ENCODE peak calls at places on chromosome 14, in nine cellular contexts. One of them, this sample, is unnamed.

GRCh38 chr14:103314496-103315277 is 19.4 kb upstream of the EIF5 start:
- DNase-seq in mammary epithelial cell: no peak
- DNase-seq in iPS DF 6.9: no peak
- DNase-seq in heart right ventricle: no peak
- DNase-seq in endodermal cell: no peak
- DNase-seq in CD4-positive, CD25-positive, alpha-beta regulatory T cell: no peak
- DNase-seq in neural progenitor cell: no peak
- DNase-seq in fibroblast of lung: no peak
- DNase-seq in AG04450: no peak
- DNase-seq in this sample: peak; percentile 45

GRCh38 chr14:66078031-66078430 is 408.1 kb upstream of the CCDC196 start:
- DNase-seq in mammary epithelial cell: no peak
- DNase-seq in iPS DF 6.9: no peak
- DNase-seq in heart right ventricle: no peak
- DNase-seq in endodermal cell: no peak
- DNase-seq in CD4-positive, CD25-positive, alpha-beta regulatory T cell: no peak
- DNase-seq in neural progenitor cell: no peak
- DNase-seq in fibroblast of lung: no peak
- DNase-seq in AG04450: no peak
- DNase-seq in this sample: no peak

GRCh38 chr14:55306938-55307589 is 35.8 kb downstream of the FBXO34 start:
- DNase-seq in mammary epithelial cell: no peak
- DNase-seq in iPS DF 6.9: no peak
- DNase-seq in heart right ventricle: no peak
- DNase-seq in endodermal cell: no peak
- DNase-seq in CD4-positive, CD25-positive, alpha-beta regulatory T cell: no peak
- DNase-seq in neural progenitor cell: peak; percentile 17
- DNase-seq in fibroblast of lung: no peak
- DNase-seq in AG04450: no peak
- DNase-seq in this sample: no peak

GRCh38 chr14:30223385-30223785 is 295.7 kb upstream of the PRKD1 start:
- DNase-seq in mammary epithelial cell: peak; percentile 89
- DNase-seq in iPS DF 6.9: no peak
- DNase-seq in heart right ventricle: peak; percentile 32
- DNase-seq in endodermal cell: peak; percentile 49
- DNase-seq in CD4-positive, CD25-positive, alpha-beta regulatory T cell: no peak
- DNase-seq in neural progenitor cell: no peak
- DNase-seq in fibroblast of lung: peak; percentile 95
- DNase-seq in AG04450: peak; percentile 87
- DNase-seq in this sample: peak; percentile 92

GRCh38 chr14:62914873-62915272 is 130.4 kb downstream of the KCNH5 start:
- DNase-seq in mammary epithelial cell: peak; percentile 27
- DNase-seq in iPS DF 6.9: no peak
- DNase-seq in heart right ventricle: no peak
- DNase-seq in endodermal cell: no peak
- DNase-seq in CD4-positive, CD25-positive, alpha-beta regulatory T cell: no peak
- DNase-seq in neural progenitor cell: no peak
- DNase-seq in fibroblast of lung: no peak
- DNase-seq in AG04450: no peak
- DNase-seq in this sample: no peak

GRCh38 chr14:71452987-71453386 is 479.2 kb upstream of the RGS6 start:
- DNase-seq in mammary epithelial cell: no peak
- DNase-seq in iPS DF 6.9: no peak
- DNase-seq in heart right ventricle: no peak
- DNase-seq in endodermal cell: no peak
- DNase-seq in CD4-positive, CD25-positive, alpha-beta regulatory T cell: no peak
- DNase-seq in neural progenitor cell: no peak
- DNase-seq in fibroblast of lung: no peak
- DNase-seq in AG04450: no peak
- DNase-seq in this sample: no peak

GRCh38 chr14:69282448-69282847 is 22.5 kb downstream of the GALNT16 start:
- DNase-seq in mammary epithelial cell: no peak
- DNase-seq in iPS DF 6.9: no peak
- DNase-seq in heart right ventricle: no peak
- DNase-seq in endodermal cell: no peak
- DNase-seq in CD4-positive, CD25-positive, alpha-beta regulatory T cell: no peak
- DNase-seq in neural progenitor cell: no peak
- DNase-seq in fibroblast of lung: no peak
- DNase-seq in AG04450: no peak
- DNase-seq in this sample: no peak

GRCh38 chr14:71321556-71322315 is 414.5 kb downstream of the PCNX1 start:
- DNase-seq in mammary epithelial cell: peak; percentile 89
- DNase-seq in iPS DF 6.9: no peak
- DNase-seq in heart right ventricle: no peak
- DNase-seq in endodermal cell: peak; percentile 64
- DNase-seq in CD4-positive, CD25-positive, alpha-beta regulatory T cell: no peak
- DNase-seq in neural progenitor cell: peak; percentile 69
- DNase-seq in fibroblast of lung: peak; percentile 45
- DNase-seq in AG04450: no peak
- DNase-seq in this sample: no peak

GRCh38 chr14:35576260-35576659 is 42.3 kb downstream of the INSM2 start:
- DNase-seq in mammary epithelial cell: no peak
- DNase-seq in iPS DF 6.9: no peak
- DNase-seq in heart right ventricle: no peak
- DNase-seq in endodermal cell: no peak
- DNase-seq in CD4-positive, CD25-positive, alpha-beta regulatory T cell: no peak
- DNase-seq in neural progenitor cell: no peak
- DNase-seq in fibroblast of lung: no peak
- DNase-seq in AG04450: no peak
- DNase-seq in this sample: no peak

GRCh38 chr14:102105369-102105768 is 18.5 kb upstream of the HSP90AA1 start:
- DNase-seq in mammary epithelial cell: no peak
- DNase-seq in iPS DF 6.9: no peak
- DNase-seq in heart right ventricle: no peak
- DNase-seq in endodermal cell: no peak
- DNase-seq in CD4-positive, CD25-positive, alpha-beta regulatory T cell: no peak
- DNase-seq in neural progenitor cell: no peak
- DNase-seq in fibroblast of lung: no peak
- DNase-seq in AG04450: no peak
- DNase-seq in this sample: no peak

GRCh38 chr14:22400590-22401259 is 188.3 kb downstream of the DAD1 start:
- DNase-seq in mammary epithelial cell: no peak
- DNase-seq in iPS DF 6.9: no peak
- DNase-seq in heart right ventricle: no peak
- DNase-seq in endodermal cell: no peak
- DNase-seq in CD4-positive, CD25-positive, alpha-beta regulatory T cell: no peak
- DNase-seq in neural progenitor cell: no peak
- DNase-seq in fibroblast of lung: no peak
- DNase-seq in AG04450: no peak
- DNase-seq in this sample: no peak

DNA sequence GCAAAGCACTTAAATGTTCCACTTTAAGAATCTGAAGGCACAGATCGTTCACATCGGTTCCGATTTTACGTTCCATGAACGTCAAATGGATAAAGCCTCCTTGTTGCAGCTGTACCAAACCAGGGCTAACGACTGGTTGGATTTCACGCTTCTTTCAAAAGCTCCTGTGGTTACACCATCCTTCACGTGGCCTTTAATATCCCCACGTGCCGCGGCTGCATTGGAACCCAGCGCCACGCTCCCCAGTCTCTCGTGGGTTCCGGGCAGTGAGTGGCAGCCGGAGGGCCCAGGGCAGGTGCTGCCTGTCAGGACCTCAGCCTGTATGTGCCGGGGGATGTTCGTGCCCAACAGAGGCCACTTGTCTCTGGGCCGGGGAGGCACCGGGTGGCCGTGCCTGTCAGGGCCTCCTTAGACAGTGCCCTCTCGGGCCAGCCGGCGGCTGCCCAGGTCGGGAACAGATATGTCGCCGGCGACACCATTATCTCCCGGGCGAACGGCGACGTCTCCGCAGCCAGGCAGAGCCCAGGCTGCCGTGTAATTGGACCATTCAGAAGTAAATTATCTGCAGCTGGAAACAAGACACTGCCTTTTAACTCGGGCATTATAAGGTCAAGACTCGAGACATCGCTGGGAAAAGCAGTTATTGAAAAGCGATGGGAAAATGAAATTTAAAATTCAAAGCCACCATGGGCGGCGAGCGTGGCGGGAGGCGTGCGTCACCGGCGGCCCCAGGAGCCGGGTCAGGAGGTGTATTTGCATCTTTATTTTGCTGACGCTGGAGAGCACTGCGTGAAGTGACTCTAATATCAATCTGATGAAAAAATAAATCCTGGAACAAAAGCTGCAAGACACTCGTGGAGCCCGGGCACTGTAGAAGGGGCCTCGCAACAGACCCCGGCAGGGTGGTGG is 195.8 kb downstream of the KIF26A start:
- DNase-seq in mammary epithelial cell: no peak
- DNase-seq in iPS DF 6.9: no peak
- DNase-seq in heart right ventricle: no peak
- DNase-seq in endodermal cell: peak; percentile 35
- DNase-seq in CD4-positive, CD25-positive, alpha-beta regulatory T cell: no peak
- DNase-seq in neural progenitor cell: no peak
- DNase-seq in fibroblast of lung: no peak
- DNase-seq in AG04450: no peak
- DNase-seq in this sample: peak; percentile 59
- H3K27me3 ChIP-seq in mammary epithelial cell: no peaks in the 10 kb centered on the region
- H3K27me3 ChIP-seq in iPS DF 6.9: no peaks in the 10 kb centered on the region
- H3K27me3 ChIP-seq in heart right ventricle: no peaks in the 10 kb centered on the region
- H3K27me3 ChIP-seq in endodermal cell: peaks cover 4% of the 10 kb centered on the region
- H3K27me3 ChIP-seq in CD4-positive, CD25-positive, alpha-beta regulatory T cell: no peaks in the 10 kb centered on the region
- H3K27me3 ChIP-seq in neural progenitor cell: no peaks in the 10 kb centered on the region
- H3K27me3 ChIP-seq in fibroblast of lung: no peaks in the 10 kb centered on the region
- H3K27me3 ChIP-seq in AG04450: no peaks in the 10 kb centered on the region
- H3K27me3 ChIP-seq in this sample: peaks cover 21% of the 10 kb centered on the region

GRCh38 chr14:50783542-50783941 is 47.4 kb downstream of the NIN start:
- DNase-seq in mammary epithelial cell: no peak
- DNase-seq in iPS DF 6.9: no peak
- DNase-seq in heart right ventricle: no peak
- DNase-seq in endodermal cell: no peak
- DNase-seq in CD4-positive, CD25-positive, alpha-beta regulatory T cell: no peak
- DNase-seq in neural progenitor cell: no peak
- DNase-seq in fibroblast of lung: no peak
- DNase-seq in AG04450: no peak
- DNase-seq in this sample: no peak

GRCh38 chr14:50780393-50780792 is 50.6 kb downstream of the NIN start:
- DNase-seq in mammary epithelial cell: no peak
- DNase-seq in iPS DF 6.9: no peak
- DNase-seq in heart right ventricle: no peak
- DNase-seq in endodermal cell: no peak
- DNase-seq in CD4-positive, CD25-positive, alpha-beta regulatory T cell: no peak
- DNase-seq in neural progenitor cell: no peak
- DNase-seq in fibroblast of lung: no peak
- DNase-seq in AG04450: no peak
- DNase-seq in this sample: no peak

GRCh38 chr14:50786821-50787464 is 44.0 kb downstream of the NIN start:
- DNase-seq in mammary epithelial cell: no peak
- DNase-seq in iPS DF 6.9: no peak
- DNase-seq in heart right ventricle: no peak
- DNase-seq in endodermal cell: no peak
- DNase-seq in CD4-positive, CD25-positive, alpha-beta regulatory T cell: no peak
- DNase-seq in neural progenitor cell: no peak
- DNase-seq in fibroblast of lung: no peak
- DNase-seq in AG04450: no peak
- DNase-seq in this sample: no peak

GRCh38 chr14:50785506-50786063 is 45.4 kb downstream of the NIN start:
- DNase-seq in mammary epithelial cell: no peak
- DNase-seq in iPS DF 6.9: no peak
- DNase-seq in heart right ventricle: no peak
- DNase-seq in endodermal cell: peak; percentile 65
- DNase-seq in CD4-positive, CD25-positive, alpha-beta regulatory T cell: no peak
- DNase-seq in neural progenitor cell: peak; percentile 37
- DNase-seq in fibroblast of lung: no peak
- DNase-seq in AG04450: no peak
- DNase-seq in this sample: no peak

DNA sequence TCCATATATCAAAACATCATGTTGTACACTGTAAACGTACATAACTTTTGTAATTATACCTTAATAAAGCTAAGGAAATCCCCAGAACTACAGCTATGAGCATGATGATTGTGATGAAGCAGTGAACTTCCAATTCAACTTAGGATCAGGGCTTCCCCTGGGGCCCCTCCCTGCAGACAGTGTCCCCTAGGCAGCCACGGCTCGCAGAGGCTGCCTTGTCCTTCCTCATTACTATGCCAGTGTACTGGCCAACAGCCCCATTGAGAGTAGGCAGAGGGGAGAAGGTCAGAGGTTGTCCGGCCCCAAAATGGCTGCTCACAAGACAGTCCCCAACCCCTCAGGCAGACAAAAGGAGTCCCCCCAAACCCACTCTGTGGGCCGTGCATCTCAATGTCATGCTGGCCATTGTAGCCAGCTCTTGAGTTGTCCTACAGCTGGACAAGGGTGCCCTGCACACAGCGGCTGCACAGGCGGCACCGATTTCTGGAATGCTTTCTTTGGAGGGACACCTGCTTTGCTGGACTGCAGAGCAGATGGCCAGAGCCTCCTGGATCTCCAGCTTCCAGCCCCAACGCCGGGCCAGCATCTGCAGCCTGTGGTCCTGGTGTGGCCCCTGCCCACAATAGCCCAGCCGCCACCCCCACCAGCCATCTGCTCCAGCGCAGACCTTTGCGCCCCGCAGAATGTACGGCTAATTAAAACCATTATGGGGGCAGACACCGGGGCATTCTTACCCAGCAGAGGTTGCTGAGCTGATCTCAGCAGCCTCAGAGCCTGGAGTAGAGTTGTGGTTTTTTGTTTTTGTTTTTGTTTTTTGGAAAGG is 46.1 kb downstream of the NIN start:
- DNase-seq in mammary epithelial cell: no peak
- DNase-seq in iPS DF 6.9: no peak
- DNase-seq in heart right ventricle: no peak
- DNase-seq in endodermal cell: no peak
- DNase-seq in CD4-positive, CD25-positive, alpha-beta regulatory T cell: no peak
- DNase-seq in neural progenitor cell: peak; percentile 43
- DNase-seq in fibroblast of lung: no peak
- DNase-seq in AG04450: no peak
- DNase-seq in this sample: no peak
- H3K27ac ChIP-seq in mammary epithelial cell: no peak overlapping the region
- H3K27ac ChIP-seq in iPS DF 6.9: no peak overlapping the region
- H3K27ac ChIP-seq in heart right ventricle: no peak overlapping the region
- H3K27ac ChIP-seq in endodermal cell: peak overlapping the region; percentile 82
- H3K27ac ChIP-seq in CD4-positive, CD25-positive, alpha-beta regulatory T cell: peak overlapping the region; percentile 57
- H3K27ac ChIP-seq in neural progenitor cell: peak overlapping the region; percentile 94
- H3K27ac ChIP-seq in fibroblast of lung: no peak overlapping the region
- H3K27ac ChIP-seq in AG04450: no peak overlapping the region
- H3K27ac ChIP-seq in this sample: no peak overlapping the region

GRCh38 chr14:75978249-75978731 is 3.5 kb downstream of the TGFB3 start:
- DNase-seq in mammary epithelial cell: no peak
- DNase-seq in iPS DF 6.9: no peak
- DNase-seq in heart right ventricle: no peak
- DNase-seq in endodermal cell: peak; percentile 56
- DNase-seq in CD4-positive, CD25-positive, alpha-beta regulatory T cell: no peak
- DNase-seq in neural progenitor cell: no peak
- DNase-seq in fibroblast of lung: no peak
- DNase-seq in AG04450: no peak
- DNase-seq in this sample: no peak
- H3K27me3 ChIP-seq in mammary epithelial cell: no peaks in the 10 kb centered on the region
- H3K27me3 ChIP-seq in iPS DF 6.9: peaks cover 1% of the 10 kb centered on the region
- H3K27me3 ChIP-seq in heart right ventricle: no peaks in the 10 kb centered on the region
- H3K27me3 ChIP-seq in endodermal cell: peaks cover 5% of the 10 kb centered on the region
- H3K27me3 ChIP-seq in CD4-positive, CD25-positive, alpha-beta regulatory T cell: no peaks in the 10 kb centered on the region
- H3K27me3 ChIP-seq in neural progenitor cell: peaks cover 30% of the 10 kb centered on the region
- H3K27me3 ChIP-seq in fibroblast of lung: no peaks in the 10 kb centered on the region
- H3K27me3 ChIP-seq in AG04450: no peaks in the 10 kb centered on the region
- H3K27me3 ChIP-seq in this sample: no peaks in the 10 kb centered on the region

DNA sequence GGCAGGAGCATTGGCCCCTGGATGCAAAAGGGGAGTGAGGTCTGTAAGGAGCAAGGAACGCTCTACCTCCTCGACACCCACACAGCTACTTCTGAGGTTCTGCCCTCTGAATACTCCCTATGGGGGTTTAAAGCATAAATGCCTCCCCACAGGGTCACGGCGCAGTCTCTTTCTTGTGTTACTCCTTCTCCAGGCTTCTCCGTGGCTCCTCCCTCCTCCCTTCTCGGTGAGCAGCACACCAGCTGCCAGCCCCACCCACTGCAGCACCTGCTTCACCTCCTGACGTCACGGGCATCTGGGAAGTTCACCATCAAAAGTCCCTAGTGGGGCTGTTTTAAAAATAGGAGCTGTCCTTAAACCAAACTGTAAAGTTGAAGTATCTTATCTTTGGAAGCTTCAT is 67.3 kb downstream of the SPTB start:
- DNase-seq in mammary epithelial cell: peak; percentile 61
- DNase-seq in iPS DF 6.9: no peak
- DNase-seq in heart right ventricle: no peak
- DNase-seq in endodermal cell: peak; percentile 81
- DNase-seq in CD4-positive, CD25-positive, alpha-beta regulatory T cell: peak; percentile 9
- DNase-seq in neural progenitor cell: peak; percentile 43
- DNase-seq in fibroblast of lung: no peak
- DNase-seq in AG04450: no peak
- DNase-seq in this sample: no peak
- H3K27ac ChIP-seq in mammary epithelial cell: no peak overlapping the region
- H3K27ac ChIP-seq in iPS DF 6.9: no peak overlapping the region
- H3K27ac ChIP-seq in heart right ventricle: no peak overlapping the region
- H3K27ac ChIP-seq in endodermal cell: no peak overlapping the region
- H3K27ac ChIP-seq in CD4-positive, CD25-positive, alpha-beta regulatory T cell: no peak overlapping the region
- H3K27ac ChIP-seq in neural progenitor cell: no peak overlapping the region
- H3K27ac ChIP-seq in fibroblast of lung: no peak overlapping the region
- H3K27ac ChIP-seq in AG04450: no peak overlapping the region
- H3K27ac ChIP-seq in this sample: no peak overlapping the region